ENCODE peak calls at places on chromosomes 6 and 20, in five cellular contexts. C is sigmoid colon, E is fibroblast of lung, S is dorsolateral prefrontal cortex, G is Peyer's patch. N is an unnamed sample.

GRCh38 chr20:14700641-14700965 is 363.2 kb upstream of the FLRT3 start:
- DNase-seq in E (peak; percentile 18), G (no peak), S (no peak), C (no peak), N (no peak)

GRCh38 chr6:148598690-148599089 is 148.1 kb upstream of the UST start:
- DNase-seq in G (no peak), S (no peak), C (no peak), E (no peak), N (no peak)

GRCh38 chr6:53492860-53493634 is 51.9 kb downstream of the GCLC start:
- DNase-seq in S (no peak), G (no peak), E (peak; percentile 71), C (no peak), N (peak; percentile 46)

GRCh38 chr20:23298155-23298554 is 52.4 kb upstream of the NXT1 start:
- DNase-seq in C (peak; percentile 30), S (no peak), G (no peak), E (no peak), N (no peak)

GRCh38 chr20:21622097-21622496 is 83.4 kb upstream of the PAX1 start:
- DNase-seq in E (no peak), S (no peak), C (no peak), G (no peak), N (no peak)

GRCh38 chr20:9978395-9979004 is 56.3 kb upstream of the ANKEF1 start:
- DNase-seq in E (peak; percentile 86), G (peak; percentile 64), S (peak; percentile 44), C (no peak), N (peak; percentile 82)

GRCh38 chr20:36243726-36244125 is 7.4 kb downstream of the AAR2 start:
- DNase-seq in C (no peak), S (no peak), E (no peak), G (no peak), N (no peak)

GRCh38 chr20:14838663-14839650 is 501.5 kb upstream of the FLRT3 start:
- DNase-seq in S (no peak), E (peak; percentile 6), C (no peak), G (no peak), N (no peak)

GRCh38 chr6:155364844-155365437 is 50.7 kb upstream of the TFB1M start:
- DNase-seq in C (no peak), G (no peak), S (no peak), E (no peak), N (no peak)

GRCh38 chr6:20260360-20260759 is 48.1 kb upstream of the MBOAT1 start:
- DNase-seq in S (no peak), G (no peak), E (no peak), C (no peak), N (no peak)

GRCh38 chr20:43987531-43987930 is 72.9 kb downstream of the TOX2 start:
- DNase-seq in C (no peak), E (no peak), G (no peak), S (no peak), N (no peak)

GRCh38 chr20:53708129-53708968 is 114.7 kb upstream of the ZNF217 start:
- DNase-seq in G (no peak), C (no peak), S (no peak), E (peak; percentile 92), N (peak; percentile 94)
- H3K4me3 ChIP-seq in G (no peak overlapping the region), C (no peak overlapping the region), S (no peak overlapping the region), E (peak overlapping the region; percentile 1), N (no peak overlapping the region)

DNA sequence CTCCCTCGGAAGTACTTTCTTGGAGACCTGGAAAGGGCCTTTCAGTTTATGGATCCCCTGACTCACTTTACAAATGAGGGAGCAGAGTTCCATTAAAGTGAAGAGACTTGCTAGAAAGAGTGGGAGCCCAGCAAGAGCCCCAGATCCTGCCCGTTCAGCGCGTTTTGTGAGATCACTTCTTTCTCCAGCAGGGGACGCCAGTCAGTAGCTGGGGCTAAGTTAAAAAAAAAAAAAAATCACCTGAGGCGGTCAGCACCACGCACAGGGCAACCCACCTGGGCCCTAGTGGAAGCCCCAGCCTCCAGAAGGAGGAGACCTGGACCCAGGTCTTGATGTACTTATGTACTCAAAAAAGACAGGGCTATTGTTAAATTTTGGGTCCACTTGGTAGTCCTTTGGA is 274.5 kb upstream of the RNF24 start:
- DNase-seq in G (no peak), E (no peak), C (no peak), S (no peak), N (no peak)
- TF ChIP-seq CTCF in G (no peak), E (no peak), C (no peak), S (no peak), N (peak; percentile 12)

GRCh38 chr6:108581237-108581931 is 20.7 kb downstream of the FOXO3 start:
- DNase-seq in G (no peak), E (peak; percentile 91), S (no peak), C (peak; percentile 85), N (no peak)
- H3K4me3 ChIP-seq in G (no peak overlapping the region), E (peak overlapping the region; percentile 10), S (peak overlapping the region; percentile 18), C (no peak overlapping the region), N (peak overlapping the region; percentile 29)

GRCh38 chr20:58839474-58839874 is 11.2 kb downstream of the GNAS-AS1 start:
- DNase-seq in C (no peak), G (no peak), E (peak; percentile 47), S (peak; percentile 27), N (no peak)
- TF ChIP-seq CTCF in C (peak; percentile 38), G (no peak), E (no peak), S (peak; percentile 41), N (peak; percentile 41)

DNA sequence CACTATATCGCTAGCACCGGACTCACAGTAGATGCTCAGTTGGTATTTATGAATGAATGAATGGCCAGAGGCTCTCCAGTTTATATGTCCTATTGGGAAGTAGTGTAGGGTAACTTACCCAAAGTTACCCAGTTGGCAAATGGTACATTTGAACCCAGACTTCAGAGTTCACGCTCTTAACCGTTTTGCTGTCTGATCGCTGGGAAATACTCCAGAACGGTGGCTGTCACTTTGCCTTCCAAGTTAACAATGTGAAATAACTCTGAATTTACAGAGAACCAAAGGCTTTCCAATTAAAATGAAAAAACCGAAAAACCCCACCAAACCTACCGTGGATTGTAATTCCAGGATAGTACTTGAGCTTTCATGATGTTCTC is 1.6 kb downstream of the VAPB start:
- DNase-seq in C (no peak), G (no peak), E (no peak), S (no peak), N (no peak)
- H3K4me3 ChIP-seq in C (no peak overlapping the region), G (no peak overlapping the region), E (no peak overlapping the region), S (peak overlapping the region; percentile 92), N (no peak overlapping the region)